ENCODE peak calls at places on chromosomes 2 and 18, in eight cellular contexts. X, V, W, N, B, Q, H and K are unnamed samples.

GRCh38 chr18:45291616-45292612 is 323.4 kb upstream of the SLC14A2 start:
- DNase-seq in W (no peak), N (peak), Q (no peak), H (no peak), X (no peak), B (no peak), V (peak), K (peak)

GRCh38 chr2:191014653-191015020 is 666 bp upstream of the STAT1 start:
- DNase-seq in Q (no peak), X (no peak), H (no peak), V (no peak), W (peak), B (no peak), N (no peak), K (no peak)

GRCh38 chr2:186751790-186752189 is 57.9 kb downstream of the FAM171B start:
- DNase-seq in B (no peak), Q (no peak), N (no peak), V (no peak), X (no peak), W (peak), H (no peak), K (no peak)

GRCh38 chr18:56575819-56576663 is 62.4 kb downstream of the TXNL1 start:
- DNase-seq in Q (no peak), N (peak), W (peak), B (no peak), V (peak), X (no peak), H (peak), K (peak)

GRCh38 chr2:232342635-232343565 is 35.7 kb upstream of the ALPP start:
- DNase-seq in X (no peak), B (no peak), Q (no peak), W (no peak), H (no peak), N (no peak), V (no peak), K (no peak)

GRCh38 chr2:64404002-64404731 is 49.8 kb upstream of the LGALSL start:
- DNase-seq in Q (peak), N (peak), B (peak), H (no peak), W (no peak), V (peak), X (peak), K (peak)

GRCh38 chr18:50105027-50105426 is 89.9 kb downstream of the MYO5B start:
- DNase-seq in N (no peak), B (no peak), H (no peak), Q (no peak), X (no peak), V (no peak), W (no peak), K (no peak)

GRCh38 chr2:114518738-114519137 is 76.3 kb downstream of the DPP10 start:
- DNase-seq in Q (no peak), B (no peak), V (no peak), X (no peak), H (no peak), W (no peak), N (no peak), K (no peak)

GRCh38 chr2:27117995-27118524 is 868 bp downstream of the CGREF1 start:
- DNase-seq in W (no peak), H (no peak), V (no peak), N (no peak), B (no peak), Q (no peak), X (no peak), K (no peak)

GRCh38 chr2:213710164-213710563 is 425.9 kb downstream of the SPAG16 start:
- DNase-seq in B (no peak), V (no peak), W (no peak), N (no peak), X (no peak), H (no peak), Q (no peak), K (no peak)

GRCh38 chr2:71306762-71307161 is 24.8 kb upstream of the ZNF638 start:
- DNase-seq in Q (no peak), V (peak), W (no peak), X (no peak), H (no peak), B (no peak), N (peak), K (peak)

GRCh38 chr2:112077814-112078213 is 22.7 kb downstream of the TMEM87B start:
- DNase-seq in W (no peak), B (no peak), H (no peak), V (peak), Q (no peak), X (no peak), N (no peak), K (peak)

GRCh38 chr2:181380581-181380980 is 76.6 kb upstream of the ITGA4 start:
- DNase-seq in H (no peak), X (no peak), Q (no peak), N (no peak), W (no peak), B (no peak), V (no peak), K (no peak)

GRCh38 chr2:7930800-7931635 is 750.8 kb upstream of the ID2 start:
- DNase-seq in H (no peak), V (peak), B (no peak), N (no peak), X (no peak), W (peak), Q (peak), K (peak)

GRCh38 chr2:95115418-95115817 is 6.2 kb downstream of the MRPS5 start:
- DNase-seq in V (peak), Q (peak), H (peak), N (peak), B (peak), W (peak), X (no peak), K (peak)

GRCh38 chr2:235976956-235977355 is 191.2 kb downstream of the GBX2 start:
- DNase-seq in B (no peak), W (no peak), N (no peak), H (no peak), V (no peak), X (no peak), Q (no peak), K (no peak)

GRCh38 chr2:43309935-43310334 is 83.5 kb upstream of the ZFP36L2 start:
- DNase-seq in H (no peak), N (no peak), V (no peak), B (no peak), W (no peak), X (no peak), Q (no peak), K (no peak)

GRCh38 chr18:76838182-76838581 is 15.8 kb downstream of the ZNF236 start:
- DNase-seq in Q (no peak), X (no peak), H (no peak), W (no peak), B (no peak), N (no peak), V (peak), K (no peak)

GRCh38 chr2:35501076-35501475 is 854.5 kb upstream of the CRIM1 start:
- DNase-seq in W (no peak), X (no peak), Q (no peak), V (no peak), H (no peak), N (no peak), B (no peak), K (no peak)

GRCh38 chr2:219475697-219476604 is 22.7 kb upstream of the GMPPA start:
- DNase-seq in Q (peak), H (peak), V (peak), N (peak), W (peak), X (no peak), B (peak), K (peak)

GRCh38 chr2:4898706-4899105 is 793.5 kb upstream of the SOX11 start:
- DNase-seq in B (no peak), X (no peak), H (peak), Q (no peak), N (peak), W (no peak), V (no peak), K (peak)

GRCh38 chr2:204487447-204488229 is 57.6 kb upstream of the PARD3B start:
- DNase-seq in V (no peak), X (no peak), Q (no peak), H (no peak), W (no peak), N (no peak), B (no peak), K (no peak)

GRCh38 chr2:241976296-241976695 is 106.8 kb downstream of the RTP5 start:
- DNase-seq in V (no peak), W (no peak), B (peak), N (no peak), H (no peak), Q (no peak), X (no peak), K (no peak)

GRCh38 chr2:207673431-207673830 is 38.0 kb upstream of the CCNYL1 start:
- DNase-seq in X (no peak), H (no peak), Q (no peak), B (no peak), V (no peak), N (no peak), W (no peak), K (no peak)

GRCh38 chr2:207674266-207674774 is 37.1 kb upstream of the CCNYL1 start:
- DNase-seq in Q (no peak), V (no peak), W (no peak), X (no peak), B (no peak), N (no peak), H (no peak), K (no peak)

GRCh38 chr2:207681431-207681830 is 30.0 kb upstream of the CCNYL1 start:
- DNase-seq in H (peak), N (no peak), B (no peak), X (no peak), V (no peak), W (no peak), Q (no peak), K (no peak)

GRCh38 chr2:207674826-207675225 is 36.6 kb upstream of the CCNYL1 start:
- DNase-seq in Q (no peak), H (no peak), N (no peak), W (no peak), V (no peak), X (no peak), B (no peak), K (no peak)

GRCh38 chr2:207676827-207677354 is 34.5 kb upstream of the CCNYL1 start:
- DNase-seq in V (peak), X (no peak), H (no peak), N (peak), B (no peak), Q (no peak), W (peak), K (peak)
- TF ChIP-seq CTCF in V (no peak), X (no peak), H (no peak), N (no peak), B (no peak), Q (no peak), W (no peak), K (no peak)

GRCh38 chr2:96771792-96772618 is 11.3 kb downstream of the CNNM4 start:
- DNase-seq in W (no peak), V (no peak), B (no peak), N (no peak), H (peak), Q (no peak), X (no peak), K (no peak)
- TF ChIP-seq CTCF in W (no peak), V (no peak), B (no peak), N (no peak), H (no peak), Q (no peak), X (peak), K (no peak)

GRCh38 chr18:3340015-3340681 is 78.2 kb downstream of the MYL12B start:
- DNase-seq in X (no peak), N (no peak), B (no peak), H (no peak), W (no peak), Q (no peak), V (peak), K (no peak)
- TF ChIP-seq CTCF in X (no peak), N (no peak), B (no peak), H (no peak), W (no peak), Q (no peak), V (no peak), K (no peak)

DNA sequence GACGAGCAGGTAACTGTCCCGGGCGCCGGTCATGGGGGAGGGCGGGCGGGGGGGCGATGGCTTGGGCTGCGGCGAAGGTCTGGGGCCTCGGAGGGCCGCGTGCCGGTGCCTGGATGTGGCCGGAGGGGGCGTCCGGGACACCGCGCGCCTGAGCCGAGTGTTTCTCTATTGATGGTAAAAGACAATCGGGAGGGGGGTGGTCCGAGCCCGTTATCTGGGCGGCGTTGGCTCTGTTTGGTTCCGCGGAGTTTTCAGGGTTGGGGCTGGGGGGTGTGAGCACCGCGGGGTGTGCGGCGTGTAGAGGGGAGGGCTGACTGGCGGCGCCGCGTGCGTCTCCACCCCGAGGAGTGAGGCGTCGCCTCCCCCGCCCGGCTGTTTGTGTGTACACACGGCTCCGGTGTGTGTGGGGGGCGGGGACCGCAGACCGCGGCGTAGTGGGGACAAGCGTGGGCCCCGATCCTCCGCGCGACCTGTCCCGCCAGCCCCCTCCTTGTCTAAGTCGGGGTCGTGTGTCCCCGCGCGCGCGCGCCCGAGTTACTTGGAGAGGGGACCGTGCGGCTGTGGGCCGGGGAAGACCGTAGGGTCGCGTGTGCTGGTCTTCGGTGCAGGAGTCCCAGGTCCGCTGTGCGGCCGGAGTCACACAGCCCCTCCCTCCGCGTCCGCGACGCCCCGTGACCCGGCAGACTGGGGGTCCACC is 1.6 kb downstream of the CTIF start:
- DNase-seq in W (peak), Q (peak), X (peak), N (peak), H (peak), B (peak), V (peak), K (peak)
- TF ChIP-seq CTCF in W (no peak), Q (no peak), X (no peak), N (peak), H (peak), B (no peak), V (no peak), K (no peak)

GRCh38 chr2:85161626-85161960 is 28.4 kb downstream of the TCF7L1 start:
- DNase-seq in V (peak), Q (no peak), W (no peak), N (peak), X (no peak), B (no peak), H (no peak), K (no peak)

GRCh38 chr2:85162746-85163301 is 29.6 kb downstream of the TCF7L1 start:
- DNase-seq in V (peak), N (peak), Q (no peak), X (no peak), B (no peak), H (no peak), W (no peak), K (peak)

GRCh38 chr2:85166021-85166420 is 32.8 kb downstream of the TCF7L1 start:
- DNase-seq in Q (no peak), B (no peak), X (no peak), N (no peak), H (no peak), W (no peak), V (no peak), K (no peak)

GRCh38 chr2:85165291-85165690 is 32.1 kb downstream of the TCF7L1 start:
- DNase-seq in Q (no peak), X (no peak), W (no peak), V (no peak), N (no peak), B (no peak), H (no peak), K (no peak)

DNA sequence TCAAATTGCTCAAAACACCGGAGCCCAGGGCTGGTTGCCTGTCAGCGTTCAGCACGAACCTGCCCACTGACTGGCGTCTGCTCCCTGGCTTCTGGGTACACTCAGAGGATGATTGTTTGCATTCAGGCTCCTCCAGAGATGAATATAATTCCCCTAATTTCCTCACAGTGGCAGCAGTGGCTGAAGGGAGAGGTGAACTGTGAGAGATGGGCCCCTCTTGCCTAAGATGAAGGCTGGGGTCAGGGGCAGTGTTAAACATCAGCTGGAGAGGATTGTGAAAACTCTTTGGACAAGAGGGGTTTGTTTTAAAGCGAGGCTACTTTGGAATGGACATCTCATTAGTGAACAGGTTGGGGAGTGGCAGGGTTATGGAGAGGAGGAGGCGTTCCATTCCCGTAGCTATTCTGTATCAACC is 31.0 kb downstream of the TCF7L1 start:
- DNase-seq in X (no peak), V (no peak), W (no peak), N (no peak), H (no peak), B (no peak), Q (no peak), K (no peak)
- TF ChIP-seq CTCF in X (no peak), V (no peak), W (no peak), N (no peak), H (no peak), B (no peak), Q (peak), K (no peak)